ENCODE peak calls at places on chromosomes 16 and 17, in five cellular contexts. T is NCI-H1092; F is CD8-positive, alpha-beta T cell; Q is AG20443; U is A549. C is an unnamed sample.

GRCh38 chr17:57021226-57021940 is 43.5 kb downstream of the SCPEP1 start:
- DNase-seq in U (peak; percentile 30), Q (no peak), T (no peak), F (no peak), C (no peak)

GRCh38 chr16:77599793-77600415 is 122.4 kb upstream of the NUDT7 start:
- DNase-seq in T (peak; percentile 13), F (no peak), Q (peak; percentile 46), U (peak; percentile 54), C (peak; percentile 50)

GRCh38 chr17:49005140-49005539 is 8.0 kb downstream of the IGF2BP1 start:
- DNase-seq in U (no peak), T (no peak), Q (no peak), F (no peak), C (no peak)

GRCh38 chr17:44979426-44980273 is 11.5 kb upstream of the C1QL1 start:
- DNase-seq in F (no peak), T (no peak), U (no peak), Q (no peak), C (no peak)

GRCh38 chr17:7476474-7476873 is 3.0 kb downstream of the ZBTB4 start:
- DNase-seq in T (no peak), F (no peak), Q (no peak), U (peak; percentile 58), C (no peak)

GRCh38 chr17:63774141-63774981 is at the start of gene DDX42:
- DNase-seq in U (peak; percentile 58), F (no peak), T (peak; percentile 24), Q (peak; percentile 62), C (peak; percentile 64)

GRCh38 chr17:33756021-33756420 is 462.9 kb upstream of the ASIC2 start:
- DNase-seq in T (no peak), Q (no peak), U (no peak), F (no peak), C (no peak)

GRCh38 chr17:46120078-46120477 is 73.2 kb downstream of the KANSL1 start:
- DNase-seq in T (no peak), U (no peak), F (no peak), Q (no peak), C (no peak)

GRCh38 chr17:49573510-49574282 is 2.0 kb upstream of the NXPH3 start:
- DNase-seq in Q (no peak), F (no peak), U (no peak), T (no peak), C (no peak)

GRCh38 chr17:72022328-72022727 is 98.5 kb upstream of the SOX9 start:
- DNase-seq in U (no peak), T (no peak), F (no peak), Q (no peak), C (no peak)

GRCh38 chr16:30380072-30380471 is 2.3 kb downstream of the SEPTIN1 start:
- DNase-seq in F (no peak), T (no peak), Q (no peak), U (no peak), C (no peak)

GRCh38 chr17:4604111-4604644 is 19.8 kb downstream of the SMTNL2 start:
- DNase-seq in U (no peak), Q (peak; percentile 53), T (peak; percentile 27), F (no peak), C (peak; percentile 86)

GRCh38 chr17:75205793-75206163 is 299 bp downstream of the NUP85 start:
- DNase-seq in F (no peak), U (no peak), Q (no peak), T (no peak), C (no peak)